ENCODE peak calls at places on chromosomes 2 and 18, in six cellular contexts. P, S, H, J, T and N are unnamed samples.
A peak's percentile ranks its signal among the peaks of the same experiment; 100 is the strongest.

GRCh38 chr18:58635891-58636290 is 7.0 kb upstream of the ALPK2 start:
- DNase-seq in P (no peak), S (peak; percentile 90), H (no peak), J (no peak), T (peak; percentile 87), N (no peak)

GRCh38 chr2:238644095-238645081 is 203.5 kb upstream of the TWIST2 start:
- DNase-seq in P (peak; percentile 61), S (peak; percentile 35), H (no peak), J (no peak), T (peak; percentile 93), N (no peak)

GRCh38 chr2:62196278-62196901 is 475 bp downstream of the B3GNT2 start:
- DNase-seq in P (peak; percentile 81), S (peak; percentile 15), H (no peak), J (peak; percentile 70), T (no peak), N (no peak)

GRCh38 chr2:56729212-56729611 is 545.4 kb downstream of the CCDC85A start:
- DNase-seq in P (no peak), S (no peak), H (no peak), J (no peak), T (peak; percentile 39), N (no peak)

GRCh38 chr2:108428286-108429009 is 20.6 kb upstream of the GCC2 start:
- DNase-seq in P (no peak), S (no peak), H (no peak), J (no peak), T (no peak), N (no peak)

GRCh38 chr18:62999392-62999791 is 284.1 kb downstream of the PHLPP1 start:
- DNase-seq in P (no peak), S (no peak), H (no peak), J (peak; percentile 44), T (peak; percentile 86), N (no peak)

GRCh38 chr2:230922951-230923717 is 1.9 kb downstream of the GPR55 start:
- DNase-seq in P (peak; percentile 37), S (no peak), H (no peak), J (no peak), T (no peak), N (no peak)

GRCh38 chr2:179825494-179825893 is 35.9 kb downstream of the ZNF385B start:
- DNase-seq in P (no peak), S (no peak), H (no peak), J (no peak), T (peak; percentile 5), N (no peak)

GRCh38 chr18:46696268-46696667 is 39.2 kb upstream of the LOXHD1 start:
- DNase-seq in P (no peak), S (no peak), H (no peak), J (peak; percentile 71), T (no peak), N (no peak)

GRCh38 chr2:127176371-127177311 is 43.5 kb downstream of the CYP27C1 start:
- DNase-seq in P (peak; percentile 52), S (no peak), H (no peak), J (no peak), T (no peak), N (peak; percentile 15)

GRCh38 chr18:76657428-76657827 is 162.4 kb upstream of the ZNF516 start:
- DNase-seq in P (peak; percentile 95), S (no peak), H (no peak), J (no peak), T (no peak), N (no peak)

GRCh38 chr2:28979576-28980366 is 1.3 kb upstream of the TOGARAM2 start:
- DNase-seq in P (no peak), S (peak; percentile 42), H (peak; percentile 53), J (peak; percentile 60), T (no peak), N (no peak)

GRCh38 chr2:207416936-207417718 is 112.6 kb upstream of the CREB1 start:
- DNase-seq in P (no peak), S (no peak), H (no peak), J (no peak), T (peak; percentile 18), N (no peak)